ENCODE peak calls at places on chromosomes 2 and 18, in four cellular contexts. One of them, this sample, is unnamed.

GRCh38 chr2:19600506-19600905 is 242.1 kb upstream of the OSR1 start:
- DNase-seq in activated T-helper 1 cell treated with Interleukin-2 at 50 U/mL for 16 hours: no peak
- DNase-seq in fibroblast of the conjunctiva: no peak
- DNase-seq in stromal cell of bone marrow: no peak
- DNase-seq in this sample: no peak

GRCh38 chr18:48801728-48802542 is 148.8 kb downstream of the SMAD7 start:
- DNase-seq in stromal cell of bone marrow: no peak
- DNase-seq in fibroblast of the conjunctiva: no peak
- DNase-seq in activated T-helper 1 cell treated with Interleukin-2 at 50 U/mL for 16 hours: no peak
- DNase-seq in this sample: no peak

GRCh38 chr18:23067236-23067635 is 68.0 kb upstream of the CABLES1 start:
- DNase-seq in stromal cell of bone marrow: no peak
- DNase-seq in fibroblast of the conjunctiva: peak; percentile 9
- DNase-seq in activated T-helper 1 cell treated with Interleukin-2 at 50 U/mL for 16 hours: no peak
- DNase-seq in this sample: no peak

GRCh38 chr2:25078171-25079049 is 36.5 kb downstream of the EFR3B start:
- DNase-seq in fibroblast of the conjunctiva: no peak
- DNase-seq in stromal cell of bone marrow: peak; percentile 24
- DNase-seq in activated T-helper 1 cell treated with Interleukin-2 at 50 U/mL for 16 hours: no peak
- DNase-seq in this sample: no peak

GRCh38 chr2:673615-674318 is 3.4 kb downstream of the TMEM18 start:
- DNase-seq in fibroblast of the conjunctiva: no peak
- DNase-seq in activated T-helper 1 cell treated with Interleukin-2 at 50 U/mL for 16 hours: no peak
- DNase-seq in stromal cell of bone marrow: peak; percentile 34
- DNase-seq in this sample: no peak

GRCh38 chr2:62149708-62150107 is 46.2 kb upstream of the B3GNT2 start:
- DNase-seq in stromal cell of bone marrow: peak; percentile 97
- DNase-seq in fibroblast of the conjunctiva: peak; percentile 91
- DNase-seq in activated T-helper 1 cell treated with Interleukin-2 at 50 U/mL for 16 hours: no peak
- DNase-seq in this sample: no peak

GRCh38 chr2:97678217-97678762 is 8.8 kb downstream of the C2orf92 start:
- DNase-seq in activated T-helper 1 cell treated with Interleukin-2 at 50 U/mL for 16 hours: no peak
- DNase-seq in stromal cell of bone marrow: no peak
- DNase-seq in fibroblast of the conjunctiva: no peak
- DNase-seq in this sample: no peak

GRCh38 chr2:231710751-231711676 is 2.7 kb downstream of the PTMA start:
- DNase-seq in fibroblast of the conjunctiva: no peak
- DNase-seq in stromal cell of bone marrow: no peak
- DNase-seq in activated T-helper 1 cell treated with Interleukin-2 at 50 U/mL for 16 hours: no peak
- DNase-seq in this sample: no peak

GRCh38 chr18:61587865-61588264 is 254.6 kb downstream of the CDH20 start:
- DNase-seq in stromal cell of bone marrow: no peak
- DNase-seq in fibroblast of the conjunctiva: no peak
- DNase-seq in activated T-helper 1 cell treated with Interleukin-2 at 50 U/mL for 16 hours: no peak
- DNase-seq in this sample: no peak

GRCh38 chr2:238869293-238870124 is 21.6 kb downstream of the TWIST2 start:
- DNase-seq in activated T-helper 1 cell treated with Interleukin-2 at 50 U/mL for 16 hours: no peak
- DNase-seq in stromal cell of bone marrow: no peak
- DNase-seq in fibroblast of the conjunctiva: no peak
- DNase-seq in this sample: no peak

GRCh38 chr2:221124542-221125235 is 447.4 kb downstream of the EPHA4 start:
- DNase-seq in stromal cell of bone marrow: no peak
- DNase-seq in activated T-helper 1 cell treated with Interleukin-2 at 50 U/mL for 16 hours: no peak
- DNase-seq in fibroblast of the conjunctiva: no peak
- DNase-seq in this sample: no peak

GRCh38 chr2:29865512-29865911 is 55.9 kb downstream of the ALK start:
- DNase-seq in fibroblast of the conjunctiva: no peak
- DNase-seq in activated T-helper 1 cell treated with Interleukin-2 at 50 U/mL for 16 hours: no peak
- DNase-seq in stromal cell of bone marrow: no peak
- DNase-seq in this sample: no peak

GRCh38 chr18:51171625-51172024 is 25.9 kb downstream of the MEX3C start:
- DNase-seq in activated T-helper 1 cell treated with Interleukin-2 at 50 U/mL for 16 hours: no peak
- DNase-seq in stromal cell of bone marrow: no peak
- DNase-seq in fibroblast of the conjunctiva: no peak
- DNase-seq in this sample: no peak

GRCh38 chr2:46683541-46683940 is 204.2 kb downstream of the TMEM247 start:
- DNase-seq in stromal cell of bone marrow: no peak
- DNase-seq in activated T-helper 1 cell treated with Interleukin-2 at 50 U/mL for 16 hours: no peak
- DNase-seq in fibroblast of the conjunctiva: no peak
- DNase-seq in this sample: no peak

GRCh38 chr18:79599503-79599931 is 80.1 kb upstream of the CTDP1 start:
- DNase-seq in fibroblast of the conjunctiva: no peak
- DNase-seq in activated T-helper 1 cell treated with Interleukin-2 at 50 U/mL for 16 hours: no peak
- DNase-seq in stromal cell of bone marrow: peak; percentile 11
- DNase-seq in this sample: no peak

GRCh38 chr2:172404824-172405223 is 22.6 kb upstream of the ITGA6 start:
- DNase-seq in activated T-helper 1 cell treated with Interleukin-2 at 50 U/mL for 16 hours: no peak
- DNase-seq in fibroblast of the conjunctiva: peak; percentile 45
- DNase-seq in stromal cell of bone marrow: peak; percentile 79
- DNase-seq in this sample: no peak

GRCh38 chr2:165627463-165627862 is 158.0 kb downstream of the CSRNP3 start:
- DNase-seq in activated T-helper 1 cell treated with Interleukin-2 at 50 U/mL for 16 hours: no peak
- DNase-seq in fibroblast of the conjunctiva: no peak
- DNase-seq in stromal cell of bone marrow: no peak
- DNase-seq in this sample: no peak

GRCh38 chr18:3453540-3454364 is 3.8 kb downstream of the TGIF1 start:
- DNase-seq in activated T-helper 1 cell treated with Interleukin-2 at 50 U/mL for 16 hours: no peak
- DNase-seq in fibroblast of the conjunctiva: peak; percentile 92
- DNase-seq in stromal cell of bone marrow: peak; percentile 98
- DNase-seq in this sample: peak; percentile 24

GRCh38 chr2:7795358-7796199 is 878.4 kb downstream of the RNF144A start:
- DNase-seq in activated T-helper 1 cell treated with Interleukin-2 at 50 U/mL for 16 hours: no peak
- DNase-seq in stromal cell of bone marrow: no peak
- DNase-seq in fibroblast of the conjunctiva: no peak
- DNase-seq in this sample: no peak

GRCh38 chr2:31440764-31441163 is 26.2 kb upstream of the XDH start:
- DNase-seq in stromal cell of bone marrow: peak; percentile 81
- DNase-seq in fibroblast of the conjunctiva: no peak
- DNase-seq in activated T-helper 1 cell treated with Interleukin-2 at 50 U/mL for 16 hours: no peak
- DNase-seq in this sample: no peak

GRCh38 chr2:121375621-121376159 is 90.7 kb upstream of the TFCP2L1 start:
- DNase-seq in fibroblast of the conjunctiva: no peak
- DNase-seq in activated T-helper 1 cell treated with Interleukin-2 at 50 U/mL for 16 hours: no peak
- DNase-seq in stromal cell of bone marrow: no peak
- DNase-seq in this sample: no peak

GRCh38 chr2:204282525-204282924 is 262.8 kb upstream of the PARD3B start:
- DNase-seq in fibroblast of the conjunctiva: no peak
- DNase-seq in activated T-helper 1 cell treated with Interleukin-2 at 50 U/mL for 16 hours: no peak
- DNase-seq in stromal cell of bone marrow: no peak
- DNase-seq in this sample: no peak

GRCh38 chr2:102606353-102606752 is 13.0 kb upstream of the SLC9A2 start:
- DNase-seq in activated T-helper 1 cell treated with Interleukin-2 at 50 U/mL for 16 hours: no peak
- DNase-seq in stromal cell of bone marrow: no peak
- DNase-seq in fibroblast of the conjunctiva: peak; percentile 20
- DNase-seq in this sample: no peak

GRCh38 chr2:224584111-224584764 is 925 bp downstream of the CUL3 start:
- DNase-seq in stromal cell of bone marrow: no peak
- DNase-seq in activated T-helper 1 cell treated with Interleukin-2 at 50 U/mL for 16 hours: peak; percentile 2
- DNase-seq in fibroblast of the conjunctiva: no peak
- DNase-seq in this sample: peak; percentile 31

GRCh38 chr2:74391209-74391579 is 11.1 kb upstream of the DCTN1 start:
- DNase-seq in stromal cell of bone marrow: no peak
- DNase-seq in fibroblast of the conjunctiva: no peak
- DNase-seq in activated T-helper 1 cell treated with Interleukin-2 at 50 U/mL for 16 hours: no peak
- DNase-seq in this sample: no peak

GRCh38 chr2:148298201-148298600 is 277.3 kb downstream of the MBD5 start:
- DNase-seq in fibroblast of the conjunctiva: no peak
- DNase-seq in stromal cell of bone marrow: no peak
- DNase-seq in activated T-helper 1 cell treated with Interleukin-2 at 50 U/mL for 16 hours: no peak
- DNase-seq in this sample: no peak

GRCh38 chr2:160730296-160730995 is 236.8 kb upstream of the RBMS1 start:
- DNase-seq in stromal cell of bone marrow: no peak
- DNase-seq in activated T-helper 1 cell treated with Interleukin-2 at 50 U/mL for 16 hours: no peak
- DNase-seq in fibroblast of the conjunctiva: no peak
- DNase-seq in this sample: no peak

GRCh38 chr18:6748241-6748640 is 18.7 kb downstream of the ARHGAP28 start:
- DNase-seq in fibroblast of the conjunctiva: no peak
- DNase-seq in stromal cell of bone marrow: no peak
- DNase-seq in activated T-helper 1 cell treated with Interleukin-2 at 50 U/mL for 16 hours: no peak
- DNase-seq in this sample: no peak

GRCh38 chr2:46227022-46227421 is 70.2 kb upstream of the EPAS1 start:
- DNase-seq in stromal cell of bone marrow: no peak
- DNase-seq in activated T-helper 1 cell treated with Interleukin-2 at 50 U/mL for 16 hours: no peak
- DNase-seq in fibroblast of the conjunctiva: no peak
- DNase-seq in this sample: no peak

GRCh38 chr2:127735537-127736399 is 34.5 kb downstream of the SFT2D3 start:
- DNase-seq in activated T-helper 1 cell treated with Interleukin-2 at 50 U/mL for 16 hours: no peak
- DNase-seq in fibroblast of the conjunctiva: no peak
- DNase-seq in stromal cell of bone marrow: no peak
- DNase-seq in this sample: no peak

GRCh38 chr2:144936442-144936841 is 416.5 kb upstream of the ZEB2 start:
- DNase-seq in activated T-helper 1 cell treated with Interleukin-2 at 50 U/mL for 16 hours: no peak
- DNase-seq in stromal cell of bone marrow: peak; percentile 72
- DNase-seq in fibroblast of the conjunctiva: no peak
- DNase-seq in this sample: no peak

GRCh38 chr18:26648509-26649192 is 100.3 kb upstream of the KCTD1 start:
- DNase-seq in fibroblast of the conjunctiva: no peak
- DNase-seq in activated T-helper 1 cell treated with Interleukin-2 at 50 U/mL for 16 hours: no peak
- DNase-seq in stromal cell of bone marrow: no peak
- DNase-seq in this sample: no peak

GRCh38 chr2:154259030-154259429 is 387.3 kb downstream of the GALNT13 start:
- DNase-seq in fibroblast of the conjunctiva: no peak
- DNase-seq in stromal cell of bone marrow: no peak
- DNase-seq in activated T-helper 1 cell treated with Interleukin-2 at 50 U/mL for 16 hours: no peak
- DNase-seq in this sample: no peak

GRCh38 chr2:86298411-86299390 is 38.7 kb downstream of the REEP1 start:
- DNase-seq in stromal cell of bone marrow: peak; percentile 50
- DNase-seq in fibroblast of the conjunctiva: no peak
- DNase-seq in activated T-helper 1 cell treated with Interleukin-2 at 50 U/mL for 16 hours: no peak
- DNase-seq in this sample: no peak

GRCh38 chr18:12543697-12544096 is 114.2 kb downstream of the SPIRE1 start:
- DNase-seq in stromal cell of bone marrow: peak; percentile 15
- DNase-seq in fibroblast of the conjunctiva: no peak
- DNase-seq in activated T-helper 1 cell treated with Interleukin-2 at 50 U/mL for 16 hours: no peak
- DNase-seq in this sample: no peak

GRCh38 chr2:9309147-9309546 is 102.5 kb downstream of the ASAP2 start:
- DNase-seq in stromal cell of bone marrow: no peak
- DNase-seq in fibroblast of the conjunctiva: no peak
- DNase-seq in activated T-helper 1 cell treated with Interleukin-2 at 50 U/mL for 16 hours: no peak
- DNase-seq in this sample: no peak

GRCh38 chr18:58557013-58557435 is 71.9 kb downstream of the ALPK2 start:
- DNase-seq in fibroblast of the conjunctiva: no peak
- DNase-seq in stromal cell of bone marrow: no peak
- DNase-seq in activated T-helper 1 cell treated with Interleukin-2 at 50 U/mL for 16 hours: no peak
- DNase-seq in this sample: no peak

GRCh38 chr2:129117427-129117826 is 798.8 kb upstream of the HS6ST1 start:
- DNase-seq in activated T-helper 1 cell treated with Interleukin-2 at 50 U/mL for 16 hours: no peak
- DNase-seq in stromal cell of bone marrow: peak; percentile 3
- DNase-seq in fibroblast of the conjunctiva: no peak
- DNase-seq in this sample: no peak